ENCODE peak calls at places on chromosomes 2 and 18, in four cellular contexts. One of them, this sample, is unnamed.

GRCh38 chr18:63440219-63440618 is 17.9 kb upstream of the VPS4B start:
- DNase-seq in GM12864: no peak
- DNase-seq in epithelial cell of esophagus: peak
- DNase-seq in fibroblast of lung: no peak
- DNase-seq in this sample: no peak

GRCh38 chr2:209391776-209392401 is 32.0 kb upstream of the MAP2 start:
- DNase-seq in GM12864: no peak
- DNase-seq in epithelial cell of esophagus: peak
- DNase-seq in fibroblast of lung: peak
- DNase-seq in this sample: no peak

GRCh38 chr18:63994783-63995399 is 25.0 kb downstream of the SERPINB8 start:
- DNase-seq in GM12864: no peak
- DNase-seq in epithelial cell of esophagus: peak
- DNase-seq in fibroblast of lung: peak
- DNase-seq in this sample: peak

GRCh38 chr2:40098786-40099470 is 319.9 kb upstream of the THUMPD2 start:
- DNase-seq in GM12864: no peak
- DNase-seq in epithelial cell of esophagus: peak
- DNase-seq in fibroblast of lung: peak
- DNase-seq in this sample: no peak

GRCh38 chr2:241741016-241741415 is 6.6 kb downstream of the D2HGDH start:
- DNase-seq in GM12864: no peak
- DNase-seq in epithelial cell of esophagus: peak
- DNase-seq in fibroblast of lung: no peak
- DNase-seq in this sample: no peak

GRCh38 chr18:56696966-56697365 is 45.8 kb downstream of the WDR7 start:
- DNase-seq in GM12864: no peak
- DNase-seq in epithelial cell of esophagus: peak
- DNase-seq in fibroblast of lung: peak
- DNase-seq in this sample: no peak

GRCh38 chr2:12501469-12502147 is 215.1 kb upstream of the TRIB2 start:
- DNase-seq in GM12864: peak
- DNase-seq in epithelial cell of esophagus: peak
- DNase-seq in fibroblast of lung: no peak
- DNase-seq in this sample: peak

GRCh38 chr2:51028829-51029228 is 3.1 kb downstream of the NRXN1 start:
- DNase-seq in GM12864: no peak
- DNase-seq in epithelial cell of esophagus: peak
- DNase-seq in fibroblast of lung: peak
- DNase-seq in this sample: no peak

GRCh38 chr2:216857131-216857550 is 2.7 kb downstream of the TNP1 start:
- DNase-seq in GM12864: no peak
- DNase-seq in epithelial cell of esophagus: peak
- DNase-seq in fibroblast of lung: peak
- DNase-seq in this sample: no peak

GRCh38 chr2:45014016-45014702 is 4.9 kb upstream of the SIX2 start:
- DNase-seq in GM12864: no peak
- DNase-seq in epithelial cell of esophagus: peak
- DNase-seq in fibroblast of lung: peak
- DNase-seq in this sample: no peak

GRCh38 chr2:200901459-200902072 is 12.4 kb downstream of the NIF3L1 start:
- DNase-seq in GM12864: peak
- DNase-seq in epithelial cell of esophagus: peak
- DNase-seq in fibroblast of lung: peak
- DNase-seq in this sample: peak

GRCh38 chr2:18719978-18720775 is 130.8 kb upstream of the NT5C1B start:
- DNase-seq in GM12864: no peak
- DNase-seq in epithelial cell of esophagus: peak
- DNase-seq in fibroblast of lung: peak
- DNase-seq in this sample: no peak

GRCh38 chr2:239165206-239165831 is 235.5 kb downstream of the HDAC4 start:
- DNase-seq in GM12864: no peak
- DNase-seq in epithelial cell of esophagus: no peak
- DNase-seq in fibroblast of lung: no peak
- DNase-seq in this sample: no peak

GRCh38 chr2:219168526-219168925 is 1.3 kb downstream of the SLC23A3 start:
- DNase-seq in GM12864: no peak
- DNase-seq in epithelial cell of esophagus: no peak
- DNase-seq in fibroblast of lung: no peak
- DNase-seq in this sample: no peak

GRCh38 chr2:154555700-154556099 is 142.8 kb upstream of the KCNJ3 start:
- DNase-seq in GM12864: no peak
- DNase-seq in epithelial cell of esophagus: no peak
- DNase-seq in fibroblast of lung: no peak
- DNase-seq in this sample: no peak

GRCh38 chr2:218022851-218023530 is 20.2 kb upstream of the TNS1 start:
- DNase-seq in GM12864: no peak
- DNase-seq in epithelial cell of esophagus: no peak
- DNase-seq in fibroblast of lung: no peak
- DNase-seq in this sample: no peak

GRCh38 chr18:58882681-58883080 is 18.0 kb downstream of the ZNF532 start:
- DNase-seq in GM12864: no peak
- DNase-seq in epithelial cell of esophagus: no peak
- DNase-seq in fibroblast of lung: no peak
- DNase-seq in this sample: no peak

GRCh38 chr2:1014802-1015201 is 64.2 kb downstream of the SNTG2 start:
- DNase-seq in GM12864: no peak
- DNase-seq in epithelial cell of esophagus: no peak
- DNase-seq in fibroblast of lung: no peak
- DNase-seq in this sample: no peak

GRCh38 chr2:27431395-27431794 is 3.0 kb downstream of the NRBP1 start:
- DNase-seq in GM12864: no peak
- DNase-seq in epithelial cell of esophagus: peak
- DNase-seq in fibroblast of lung: peak
- DNase-seq in this sample: no peak

GRCh38 chr2:162215162-162215561 is 28.1 kb downstream of the FAP start:
- DNase-seq in GM12864: no peak
- DNase-seq in epithelial cell of esophagus: no peak
- DNase-seq in fibroblast of lung: no peak
- DNase-seq in this sample: no peak

GRCh38 chr2:96213379-96213778 is 4.8 kb upstream of the STARD7 start:
- DNase-seq in GM12864: no peak
- DNase-seq in epithelial cell of esophagus: no peak
- DNase-seq in fibroblast of lung: no peak
- DNase-seq in this sample: no peak

GRCh38 chr2:40115894-40116293 is 336.0 kb downstream of the SLC8A1 start:
- DNase-seq in GM12864: no peak
- DNase-seq in epithelial cell of esophagus: peak
- DNase-seq in fibroblast of lung: no peak
- DNase-seq in this sample: no peak

GRCh38 chr2:227378371-227378782 is 729 bp downstream of the TM4SF20 start:
- DNase-seq in GM12864: no peak
- DNase-seq in epithelial cell of esophagus: peak
- DNase-seq in fibroblast of lung: no peak
- DNase-seq in this sample: no peak

GRCh38 chr2:24559714-24560113 is 68.7 kb downstream of the NCOA1 start:
- DNase-seq in GM12864: no peak
- DNase-seq in epithelial cell of esophagus: no peak
- DNase-seq in fibroblast of lung: no peak
- DNase-seq in this sample: no peak

GRCh38 chr18:67590571-67591141 is 74.1 kb upstream of the DSEL start:
- DNase-seq in GM12864: no peak
- DNase-seq in epithelial cell of esophagus: peak
- DNase-seq in fibroblast of lung: peak
- DNase-seq in this sample: no peak

GRCh38 chr18:60277855-60278480 is 94.6 kb downstream of the MC4R start:
- DNase-seq in GM12864: no peak
- DNase-seq in epithelial cell of esophagus: peak
- DNase-seq in fibroblast of lung: peak
- DNase-seq in this sample: no peak

GRCh38 chr2:149561309-149561926 is 26.2 kb downstream of the MMADHC start:
- DNase-seq in GM12864: no peak
- DNase-seq in epithelial cell of esophagus: peak
- DNase-seq in fibroblast of lung: peak
- DNase-seq in this sample: peak

GRCh38 chr2:197851451-197851850 is 47.1 kb downstream of the PLCL1 start:
- DNase-seq in GM12864: no peak
- DNase-seq in epithelial cell of esophagus: no peak
- DNase-seq in fibroblast of lung: no peak
- DNase-seq in this sample: peak

DNA sequence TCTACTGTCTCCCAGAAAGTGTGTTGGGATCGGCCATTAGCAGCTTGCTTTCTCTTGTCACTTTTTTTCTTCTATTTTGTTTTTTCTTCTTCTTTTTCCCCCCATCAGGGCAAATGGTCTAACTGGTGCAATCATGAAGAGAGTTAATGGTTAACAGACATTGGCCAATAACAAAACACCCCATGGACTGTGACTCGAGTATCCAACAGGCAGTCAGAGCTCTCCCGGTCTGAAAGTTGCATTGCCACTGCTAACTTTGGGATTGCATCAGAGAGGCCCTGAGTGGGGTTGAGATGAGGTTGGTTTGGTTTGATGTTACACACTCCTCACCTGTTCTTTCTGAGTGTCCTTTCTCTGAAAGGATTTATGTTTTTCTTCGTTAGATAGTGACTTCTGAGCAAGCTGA is 12.9 kb upstream of the SNORC start:
- DNase-seq in GM12864: no peak
- DNase-seq in epithelial cell of esophagus: no peak
- DNase-seq in fibroblast of lung: peak
- DNase-seq in this sample: no peak
- H3K4me3 ChIP-seq in GM12864: no peak
- H3K4me3 ChIP-seq in epithelial cell of esophagus: no peak
- H3K4me3 ChIP-seq in fibroblast of lung: no peak
- H3K4me3 ChIP-seq in this sample: no peak

GRCh38 chr2:100984892-100985307 is 17.2 kb upstream of the RPL31 start:
- DNase-seq in GM12864: peak
- DNase-seq in epithelial cell of esophagus: peak
- DNase-seq in fibroblast of lung: peak
- DNase-seq in this sample: peak
- TF ChIP-seq CTCF in GM12864: peak
- TF ChIP-seq CTCF in epithelial cell of esophagus: peak
- TF ChIP-seq CTCF in fibroblast of lung: peak
- TF ChIP-seq CTCF in this sample: peak

DNA sequence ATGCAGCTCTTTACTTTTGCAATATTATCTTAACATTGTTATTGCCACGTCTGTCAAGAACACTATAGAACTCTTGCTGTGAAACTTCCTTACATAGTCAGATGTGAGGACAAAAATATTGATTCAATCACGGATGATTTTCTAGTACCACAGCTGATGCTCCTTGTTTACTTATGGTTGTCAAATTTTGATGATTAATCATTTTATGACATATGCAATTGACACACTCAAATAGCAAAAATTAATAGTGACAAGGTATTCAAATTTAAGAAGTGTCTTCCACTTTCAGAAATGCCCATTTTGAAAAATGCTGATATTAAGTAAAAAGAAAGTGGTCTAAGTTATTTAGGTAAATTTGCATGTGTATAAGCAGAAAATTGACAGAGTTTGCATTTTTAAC is 284.0 kb downstream of the CCDC102B start:
- DNase-seq in GM12864: no peak
- DNase-seq in epithelial cell of esophagus: no peak
- DNase-seq in fibroblast of lung: no peak
- DNase-seq in this sample: no peak
- H3K4me3 ChIP-seq in GM12864: no peak
- H3K4me3 ChIP-seq in epithelial cell of esophagus: no peak
- H3K4me3 ChIP-seq in fibroblast of lung: no peak
- H3K4me3 ChIP-seq in this sample: no peak

DNA sequence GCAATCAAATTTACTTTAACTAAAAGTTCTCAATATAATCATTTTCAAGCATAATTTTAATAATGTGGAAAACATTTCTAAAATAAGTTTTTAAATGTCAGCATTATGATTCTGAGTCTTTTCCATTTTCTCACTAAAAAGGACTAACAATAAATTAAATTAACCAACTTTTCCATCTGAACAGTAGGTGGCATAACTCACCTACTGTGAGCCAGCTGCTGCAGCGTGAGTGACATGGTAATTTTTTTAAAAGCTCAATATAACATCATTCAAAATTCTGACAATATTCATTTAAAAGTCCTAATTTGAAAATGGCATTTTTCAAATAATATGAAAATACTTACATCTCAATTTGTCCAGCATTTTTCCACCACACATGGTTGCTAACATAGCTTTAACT is 66.5 kb downstream of the DTNB start:
- DNase-seq in GM12864: no peak
- DNase-seq in epithelial cell of esophagus: peak
- DNase-seq in fibroblast of lung: peak
- DNase-seq in this sample: peak
- TF ChIP-seq CTCF in GM12864: peak
- TF ChIP-seq CTCF in epithelial cell of esophagus: peak
- TF ChIP-seq CTCF in fibroblast of lung: peak
- TF ChIP-seq CTCF in this sample: peak

GRCh38 chr2:165609672-165610071 is 140.2 kb downstream of the CSRNP3 start:
- DNase-seq in GM12864: no peak
- DNase-seq in epithelial cell of esophagus: peak
- DNase-seq in fibroblast of lung: no peak
- DNase-seq in this sample: no peak

GRCh38 chr2:165610591-165611029 is 141.1 kb downstream of the CSRNP3 start:
- DNase-seq in GM12864: no peak
- DNase-seq in epithelial cell of esophagus: no peak
- DNase-seq in fibroblast of lung: no peak
- DNase-seq in this sample: no peak
- H3K4me3 ChIP-seq in GM12864: no peak
- H3K4me3 ChIP-seq in epithelial cell of esophagus: no peak
- H3K4me3 ChIP-seq in fibroblast of lung: no peak
- H3K4me3 ChIP-seq in this sample: no peak

GRCh38 chr2:47508641-47509040 is 105.7 kb downstream of the MSH2 start:
- DNase-seq in GM12864: no peak
- DNase-seq in epithelial cell of esophagus: no peak
- DNase-seq in fibroblast of lung: no peak
- DNase-seq in this sample: no peak

GRCh38 chr2:47512581-47513083 is 109.7 kb downstream of the MSH2 start:
- DNase-seq in GM12864: no peak
- DNase-seq in epithelial cell of esophagus: peak
- DNase-seq in fibroblast of lung: peak
- DNase-seq in this sample: no peak

GRCh38 chr2:47509981-47510380 is 107.0 kb downstream of the MSH2 start:
- DNase-seq in GM12864: no peak
- DNase-seq in epithelial cell of esophagus: no peak
- DNase-seq in fibroblast of lung: no peak
- DNase-seq in this sample: no peak

GRCh38 chr2:47509250-47509649 is 106.3 kb downstream of the MSH2 start:
- DNase-seq in GM12864: no peak
- DNase-seq in epithelial cell of esophagus: no peak
- DNase-seq in fibroblast of lung: no peak
- DNase-seq in this sample: peak

GRCh38 chr2:47510745-47511144 is 107.8 kb downstream of the MSH2 start:
- DNase-seq in GM12864: no peak
- DNase-seq in epithelial cell of esophagus: no peak
- DNase-seq in fibroblast of lung: no peak
- DNase-seq in this sample: no peak
- TF ChIP-seq CTCF in GM12864: peak
- TF ChIP-seq CTCF in epithelial cell of esophagus: no peak
- TF ChIP-seq CTCF in fibroblast of lung: no peak
- TF ChIP-seq CTCF in this sample: peak